ENCODE peak calls at places on chromosomes 5 and 9, in ten cellular contexts. J is activated CD4-positive, alpha-beta T cell treated with anti-CD3 and anti-CD28 coated beads, Interleukin-2, amount 50 U/mL, for 48 hours; M is bronchial epithelial cell; T is hypothalamus; G is SJSA1; S is GM12865; Z is EH; R is left kidney; L is stimulated activated CD4-positive, alpha-beta T cell treated with anti-CD3 and anti-CD28 coated beads, TNF-alpha, amount 100 ng/mL, for 24 hours; Y is NCI-H510A treated with DMSO at 0.1 percent for 48 hours. C is an unnamed sample.
A peak's percentile ranks its signal among the peaks of the same experiment; 100 is the strongest.

GRCh38 chr9:6214903-6215302 is 704 bp upstream of the IL33 start:
- DNase-seq in J (no peak), M (no peak), T (no peak), G (no peak), S (no peak), Z (no peak), R (no peak), L (no peak), Y (no peak), C (no peak)

GRCh38 chr9:127634021-127634420 is 21.9 kb downstream of the STXBP1 start:
- DNase-seq in J (no peak), M (no peak), T (no peak), G (no peak), S (no peak), Z (no peak), R (no peak), L (no peak), Y (no peak), C (no peak)

GRCh38 chr5:24693609-24694008 is 48.8 kb upstream of the CDH10 start:
- DNase-seq in J (no peak), M (no peak), T (no peak), G (no peak), S (no peak), Z (no peak), R (no peak), L (no peak), Y (no peak), C (no peak)

GRCh38 chr5:157559301-157559700 is 16.3 kb downstream of the ADAM19 start:
- DNase-seq in J (no peak), M (peak; percentile 53), T (no peak), G (no peak), S (no peak), Z (peak; percentile 94), R (no peak), L (no peak), Y (no peak), C (no peak)

GRCh38 chr5:3489221-3489620 is 106.4 kb upstream of the IRX1 start:
- DNase-seq in J (no peak), M (no peak), T (no peak), G (no peak), S (no peak), Z (no peak), R (no peak), L (no peak), Y (no peak), C (no peak)

GRCh38 chr5:62044989-62045388 is 261.0 kb upstream of the KIF2A start:
- DNase-seq in J (no peak), M (no peak), T (no peak), G (no peak), S (no peak), Z (no peak), R (no peak), L (no peak), Y (no peak), C (no peak)

GRCh38 chr9:33044677-33045282 is 19.7 kb downstream of the DNAJA1 start:
- DNase-seq in J (no peak), M (peak; percentile 52), T (peak; percentile 8), G (no peak), S (no peak), Z (peak; percentile 22), R (peak; percentile 68), L (no peak), Y (peak; percentile 58), C (no peak)

GRCh38 chr9:82790868-82791267 is 272.1 kb downstream of the RASEF start:
- DNase-seq in J (no peak), M (no peak), T (no peak), G (no peak), S (no peak), Z (no peak), R (no peak), L (no peak), Y (no peak), C (no peak)

GRCh38 chr9:127450170-127450830 is 906 bp downstream of the RPL12 start:
- DNase-seq in J (no peak), M (no peak), T (no peak), G (no peak), S (no peak), Z (peak; percentile 42), R (peak; percentile 52), L (no peak), Y (no peak), C (peak; percentile 37)